ENCODE peak calls at places on chromosomes 1 and 21, in six cellular contexts. One of them, this sample, is unnamed.

GRCh38 chr1:151920147-151920546 is 10.8 kb upstream of the THEM4 start:
- DNase-seq in EL: no peak
- DNase-seq in ELF-1: no peak
- DNase-seq in NCI-H1694 treated with DMSO at 0.1 percent for 48 hours: no peak
- DNase-seq in NCI-H2081: peak
- DNase-seq in GM12865: peak
- DNase-seq in this sample: no peak

GRCh38 chr1:203338335-203339036 is 12.4 kb downstream of the FMOD start:
- DNase-seq in EL: peak
- DNase-seq in ELF-1: peak
- DNase-seq in NCI-H1694 treated with DMSO at 0.1 percent for 48 hours: peak
- DNase-seq in NCI-H2081: peak
- DNase-seq in GM12865: peak
- DNase-seq in this sample: peak

GRCh38 chr1:167782946-167783345 is 61.2 kb downstream of the MPZL1 start:
- DNase-seq in EL: no peak
- DNase-seq in ELF-1: no peak
- DNase-seq in NCI-H1694 treated with DMSO at 0.1 percent for 48 hours: no peak
- DNase-seq in NCI-H2081: no peak
- DNase-seq in GM12865: no peak
- DNase-seq in this sample: no peak

GRCh38 chr1:168822911-168823310 is 93.9 kb upstream of the DPT start:
- DNase-seq in EL: no peak
- DNase-seq in ELF-1: no peak
- DNase-seq in NCI-H1694 treated with DMSO at 0.1 percent for 48 hours: no peak
- DNase-seq in NCI-H2081: no peak
- DNase-seq in GM12865: no peak
- DNase-seq in this sample: no peak

GRCh38 chr1:223378754-223379153 is 14.5 kb upstream of the CCDC185 start:
- DNase-seq in EL: no peak
- DNase-seq in ELF-1: no peak
- DNase-seq in NCI-H1694 treated with DMSO at 0.1 percent for 48 hours: no peak
- DNase-seq in NCI-H2081: no peak
- DNase-seq in GM12865: no peak
- DNase-seq in this sample: no peak

GRCh38 chr1:158931055-158931737 is at the start of gene PYHIN1:
- DNase-seq in EL: no peak
- DNase-seq in ELF-1: no peak
- DNase-seq in NCI-H1694 treated with DMSO at 0.1 percent for 48 hours: no peak
- DNase-seq in NCI-H2081: no peak
- DNase-seq in GM12865: peak
- DNase-seq in this sample: no peak

GRCh38 chr1:17094664-17095063 is 24.6 kb downstream of the PADI2 start:
- DNase-seq in EL: peak
- DNase-seq in ELF-1: no peak
- DNase-seq in NCI-H1694 treated with DMSO at 0.1 percent for 48 hours: no peak
- DNase-seq in NCI-H2081: no peak
- DNase-seq in GM12865: peak
- DNase-seq in this sample: no peak

GRCh38 chr1:67476906-67477305 is 46.7 kb upstream of the SERBP1 start:
- DNase-seq in EL: no peak
- DNase-seq in ELF-1: no peak
- DNase-seq in NCI-H1694 treated with DMSO at 0.1 percent for 48 hours: no peak
- DNase-seq in NCI-H2081: no peak
- DNase-seq in GM12865: no peak
- DNase-seq in this sample: no peak

GRCh38 chr1:11675362-11675761 is 5.6 kb downstream of the MAD2L2 start:
- DNase-seq in EL: no peak
- DNase-seq in ELF-1: no peak
- DNase-seq in NCI-H1694 treated with DMSO at 0.1 percent for 48 hours: no peak
- DNase-seq in NCI-H2081: no peak
- DNase-seq in GM12865: no peak
- DNase-seq in this sample: no peak

GRCh38 chr21:34673006-34673405 is 4.2 kb downstream of the CLIC6 start:
- DNase-seq in EL: no peak
- DNase-seq in ELF-1: no peak
- DNase-seq in NCI-H1694 treated with DMSO at 0.1 percent for 48 hours: no peak
- DNase-seq in NCI-H2081: no peak
- DNase-seq in GM12865: peak
- DNase-seq in this sample: no peak

GRCh38 chr1:198656500-198656932 is 17.7 kb downstream of the PTPRC start:
- DNase-seq in EL: peak
- DNase-seq in ELF-1: no peak
- DNase-seq in NCI-H1694 treated with DMSO at 0.1 percent for 48 hours: no peak
- DNase-seq in NCI-H2081: no peak
- DNase-seq in GM12865: peak
- DNase-seq in this sample: peak

GRCh38 chr1:3674100-3675094 is 22.1 kb downstream of the TP73 start:
- DNase-seq in EL: no peak
- DNase-seq in ELF-1: peak
- DNase-seq in NCI-H1694 treated with DMSO at 0.1 percent for 48 hours: no peak
- DNase-seq in NCI-H2081: no peak
- DNase-seq in GM12865: peak
- DNase-seq in this sample: peak

GRCh38 chr1:7921766-7922165 is 18.9 kb downstream of the TNFRSF9 start:
- DNase-seq in EL: peak
- DNase-seq in ELF-1: no peak
- DNase-seq in NCI-H1694 treated with DMSO at 0.1 percent for 48 hours: no peak
- DNase-seq in NCI-H2081: no peak
- DNase-seq in GM12865: no peak
- DNase-seq in this sample: no peak

GRCh38 chr1:2247760-2248126 is 19.6 kb downstream of the SKI start:
- DNase-seq in EL: no peak
- DNase-seq in ELF-1: no peak
- DNase-seq in NCI-H1694 treated with DMSO at 0.1 percent for 48 hours: no peak
- DNase-seq in NCI-H2081: no peak
- DNase-seq in GM12865: peak
- DNase-seq in this sample: no peak

GRCh38 chr1:31102501-31102950 is 37.0 kb upstream of the PUM1 start:
- DNase-seq in EL: peak
- DNase-seq in ELF-1: peak
- DNase-seq in NCI-H1694 treated with DMSO at 0.1 percent for 48 hours: no peak
- DNase-seq in NCI-H2081: no peak
- DNase-seq in GM12865: no peak
- DNase-seq in this sample: no peak

GRCh38 chr1:57377731-57378139 is 46.1 kb downstream of the DAB1 start:
- DNase-seq in EL: no peak
- DNase-seq in ELF-1: no peak
- DNase-seq in NCI-H1694 treated with DMSO at 0.1 percent for 48 hours: no peak
- DNase-seq in NCI-H2081: no peak
- DNase-seq in GM12865: no peak
- DNase-seq in this sample: peak

GRCh38 chr1:25529518-25530347 is 13.7 kb upstream of the LDLRAP1 start:
- DNase-seq in EL: no peak
- DNase-seq in ELF-1: peak
- DNase-seq in NCI-H1694 treated with DMSO at 0.1 percent for 48 hours: no peak
- DNase-seq in NCI-H2081: no peak
- DNase-seq in GM12865: no peak
- DNase-seq in this sample: peak

GRCh38 chr1:170661646-170662411 is 2.1 kb upstream of the PRRX1 start:
- DNase-seq in EL: peak
- DNase-seq in ELF-1: peak
- DNase-seq in NCI-H1694 treated with DMSO at 0.1 percent for 48 hours: no peak
- DNase-seq in NCI-H2081: no peak
- DNase-seq in GM12865: no peak
- DNase-seq in this sample: peak

GRCh38 chr1:174769961-174770549 is 229.7 kb upstream of the CACYBP start:
- DNase-seq in EL: peak
- DNase-seq in ELF-1: no peak
- DNase-seq in NCI-H1694 treated with DMSO at 0.1 percent for 48 hours: peak
- DNase-seq in NCI-H2081: peak
- DNase-seq in GM12865: peak
- DNase-seq in this sample: peak

GRCh38 chr1:28258628-28259251 is 578 bp upstream of the SESN2 start:
- DNase-seq in EL: peak
- DNase-seq in ELF-1: no peak
- DNase-seq in NCI-H1694 treated with DMSO at 0.1 percent for 48 hours: no peak
- DNase-seq in NCI-H2081: no peak
- DNase-seq in GM12865: no peak
- DNase-seq in this sample: no peak

This sample was measured in GM23338.